ENCODE peak calls at places on chromosomes 7 and 10, in four cellular contexts. V is breast epithelium, D is cardiac muscle cell, J is body of pancreas. M is an unnamed sample.

GRCh38 chr10:51439645-51440044 is 259.8 kb downstream of the CSTF2T start:
- DNase-seq in J (no peak), D (no peak), V (no peak), M (no peak)

GRCh38 chr10:74854610-74855009 is 28.2 kb downstream of the KAT6B start:
- DNase-seq in D (no peak), V (no peak), J (no peak), M (no peak)

GRCh38 chr7:70343519-70343918 is 745.2 kb downstream of the AUTS2 start:
- DNase-seq in V (no peak), J (no peak), D (no peak), M (no peak)

GRCh38 chr10:34514290-34514689 is 300.8 kb downstream of the PARD3 start:
- DNase-seq in D (no peak), J (no peak), V (no peak), M (no peak)

GRCh38 chr7:27186450-27187157 is 1.6 kb upstream of the HOXA11 start:
- DNase-seq in V (no peak), J (no peak), D (no peak), M (no peak)

GRCh38 chr7:118352854-118353453 is 128.4 kb downstream of the ANKRD7 start:
- DNase-seq in D (peak), J (no peak), V (no peak), M (no peak)

GRCh38 chr7:19442016-19442785 is 266.6 kb downstream of the POLR1F start:
- DNase-seq in D (peak), V (no peak), J (no peak), M (no peak)

GRCh38 chr7:137302075-137302474 is 41.5 kb downstream of the PTN start:
- DNase-seq in J (no peak), D (no peak), V (no peak), M (no peak)

GRCh38 chr10:99487125-99487524 is 45.6 kb upstream of the NKX2-3 start:
- DNase-seq in J (no peak), V (no peak), D (no peak), M (no peak)

GRCh38 chr10:3701490-3701889 is 83.5 kb downstream of the KLF6 start:
- DNase-seq in D (no peak), V (no peak), J (no peak), M (no peak)

GRCh38 chr7:112023786-112024185 is 182.4 kb downstream of the DOCK4 start:
- DNase-seq in V (no peak), D (no peak), J (no peak), M (no peak)

GRCh38 chr10:13944901-13945300 is 358.1 kb downstream of the PRPF18 start:
- DNase-seq in J (no peak), V (no peak), D (no peak), M (no peak)

GRCh38 chr7:43294080-43294630 is 181.7 kb downstream of the HECW1 start:
- DNase-seq in V (no peak), D (peak), J (no peak), M (no peak)

GRCh38 chr10:17226891-17227303 is 1.1 kb upstream of the VIM start:
- DNase-seq in J (no peak), D (no peak), V (no peak), M (no peak)

GRCh38 chr7:47653550-47654351 is 71.8 kb upstream of the TNS3 start:
- DNase-seq in D (peak), V (no peak), J (no peak), M (no peak)

GRCh38 chr7:75981450-75982305 is 12.7 kb downstream of the TMEM120A start:
- DNase-seq in J (no peak), D (no peak), V (no peak), M (no peak)

GRCh38 chr7:38796636-38797501 is 112.1 kb downstream of the VPS41 start:
- DNase-seq in V (peak), D (peak), J (peak), M (peak)

GRCh38 chr7:157734926-157735640 is 398.3 kb downstream of the DNAJB6 start:
- DNase-seq in V (no peak), J (no peak), D (no peak), M (no peak)

GRCh38 chr7:150739045-150739432 is 1.8 kb downstream of the GIMAP5 start:
- DNase-seq in J (peak), D (no peak), V (no peak), M (no peak)

GRCh38 chr10:31650010-31650409 is 278.6 kb downstream of the ARHGAP12 start:
- DNase-seq in V (peak), J (peak), D (peak), M (peak)

GRCh38 chr7:93115796-93116195 is 2.0 kb downstream of the SAMD9 start:
- DNase-seq in J (no peak), D (peak), V (no peak), M (no peak)

GRCh38 chr7:91169819-91170218 is 94.4 kb upstream of the FZD1 start:
- DNase-seq in J (no peak), V (no peak), D (no peak), M (no peak)

GRCh38 chr7:82945056-82945455 is 217.6 kb downstream of the PCLO start:
- DNase-seq in V (no peak), J (no peak), D (no peak), M (no peak)

GRCh38 chr10:50501478-50501877 is 122.3 kb downstream of the SGMS1 start:
- DNase-seq in J (no peak), V (no peak), D (peak), M (no peak)

GRCh38 chr10:110033724-110034235 is 26.0 kb downstream of the ADD3 start:
- DNase-seq in J (no peak), D (no peak), V (no peak), M (no peak)

GRCh38 chr10:126867567-126868365 is 37.5 kb upstream of the DOCK1 start:
- DNase-seq in D (peak), V (no peak), J (no peak), M (no peak)

GRCh38 chr10:73083234-73083633 is 13.4 kb downstream of the P4HA1 start:
- DNase-seq in J (no peak), V (no peak), D (peak), M (no peak)

GRCh38 chr10:129495697-129496096 is 28.7 kb downstream of the MGMT start:
- DNase-seq in D (no peak), V (no peak), J (no peak), M (no peak)

GRCh38 chr7:17716816-17717215 is 223.5 kb downstream of the SNX13 start:
- DNase-seq in J (no peak), V (no peak), D (no peak), M (no peak)

GRCh38 chr10:2079603-2080078 is 342.3 kb upstream of the ADARB2 start:
- DNase-seq in V (no peak), D (no peak), J (peak), M (no peak)

DNA sequence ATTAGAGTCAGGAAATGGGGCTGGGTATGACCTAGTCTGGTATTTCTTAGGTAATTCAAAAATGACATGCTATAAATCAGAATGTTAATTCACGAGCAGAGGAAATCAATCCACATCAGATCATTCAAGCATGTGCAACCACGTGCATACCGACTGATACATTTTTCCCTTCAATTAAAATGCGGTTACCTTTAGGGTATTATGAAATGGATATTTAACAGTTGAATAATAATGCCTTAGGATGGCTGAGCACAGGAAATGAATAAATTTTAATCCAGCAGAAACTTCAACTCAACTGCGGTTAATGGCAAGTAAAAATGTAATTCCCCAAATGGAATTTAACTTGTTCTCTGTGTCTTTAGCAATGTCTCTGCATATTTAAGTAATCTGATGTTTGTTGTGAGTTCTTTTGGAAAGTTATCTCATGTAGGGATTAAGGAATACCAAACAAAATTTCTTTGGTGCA is 9.2 kb downstream of the CPA2 start:
- DNase-seq in J (no peak), D (no peak), V (no peak), M (no peak)
- H3K27ac ChIP-seq in J (peak), D (no peak), V (no peak), M (no peak)

DNA sequence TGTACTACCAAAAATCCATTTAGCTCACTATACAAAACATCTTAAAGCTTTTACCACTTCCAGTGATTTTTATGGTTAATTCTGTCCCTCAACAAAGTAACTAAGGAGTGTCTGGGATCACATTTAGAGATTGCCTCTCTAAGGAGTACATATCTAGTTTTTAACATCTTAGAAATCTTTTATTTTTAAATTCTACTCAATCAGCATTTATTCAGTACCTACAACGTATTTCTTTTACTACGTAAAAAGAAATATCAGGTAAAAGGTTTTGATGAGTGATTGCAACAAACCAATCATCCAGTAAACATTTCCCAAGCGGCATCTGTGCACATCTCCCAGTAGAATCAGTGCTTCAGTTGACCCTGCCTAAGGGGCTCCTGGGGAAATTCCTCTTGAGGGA is 31.9 kb downstream of the LAMB1 start:
- DNase-seq in D (no peak), J (no peak), V (no peak), M (no peak)
- H3K27ac ChIP-seq in D (no peak), J (no peak), V (peak), M (no peak)

DNA sequence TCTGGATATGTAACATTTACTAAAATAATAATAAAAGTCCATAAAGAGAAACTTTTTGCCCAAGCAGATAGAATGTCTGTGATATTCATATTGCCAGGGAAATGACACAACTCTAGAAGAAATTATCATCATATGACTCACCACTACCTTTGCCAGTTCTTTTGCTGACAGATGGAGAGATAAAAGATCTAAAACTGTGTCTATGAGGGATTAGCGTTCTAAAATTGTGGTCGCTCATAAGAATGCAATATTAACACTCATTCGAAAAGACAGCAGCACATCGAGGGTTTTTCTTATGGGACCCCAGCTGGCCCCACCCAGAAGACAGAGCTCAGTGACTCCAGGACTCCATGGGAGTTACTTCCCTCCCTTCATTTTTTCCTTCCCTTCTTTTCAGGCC is 16.6 kb upstream of the LANCL2 start:
- DNase-seq in D (peak), V (no peak), J (no peak), M (no peak)
- H3K27ac ChIP-seq in D (no peak), V (no peak), J (no peak), M (no peak)

DNA sequence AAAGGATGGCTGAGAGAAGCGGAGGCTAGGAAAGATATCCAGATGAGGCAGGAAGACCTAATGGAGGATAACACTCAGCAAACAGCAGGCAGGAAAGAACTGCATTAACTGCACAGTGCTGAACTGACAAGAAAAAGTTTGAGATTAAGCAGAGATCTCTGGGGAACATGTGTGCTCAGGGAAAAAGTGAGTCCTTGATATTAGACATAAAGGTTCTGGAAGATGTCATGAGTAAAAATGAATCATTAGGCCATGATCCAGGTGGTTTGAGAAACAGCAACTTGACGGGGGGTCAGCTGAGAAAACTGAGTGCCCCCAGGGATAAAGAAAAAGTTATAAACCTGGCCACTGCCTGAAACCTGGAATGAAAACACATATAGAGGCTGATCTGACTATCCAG is 27.3 kb upstream of the ANK3 start:
- DNase-seq in J (no peak), D (peak), V (no peak), M (no peak)
- H3K27ac ChIP-seq in J (no peak), D (no peak), V (no peak), M (no peak)

GRCh38 chr7:14219125-14219524 is 229.7 kb upstream of the ETV1 start:
- DNase-seq in D (peak), V (no peak), J (no peak), M (no peak)

DNA sequence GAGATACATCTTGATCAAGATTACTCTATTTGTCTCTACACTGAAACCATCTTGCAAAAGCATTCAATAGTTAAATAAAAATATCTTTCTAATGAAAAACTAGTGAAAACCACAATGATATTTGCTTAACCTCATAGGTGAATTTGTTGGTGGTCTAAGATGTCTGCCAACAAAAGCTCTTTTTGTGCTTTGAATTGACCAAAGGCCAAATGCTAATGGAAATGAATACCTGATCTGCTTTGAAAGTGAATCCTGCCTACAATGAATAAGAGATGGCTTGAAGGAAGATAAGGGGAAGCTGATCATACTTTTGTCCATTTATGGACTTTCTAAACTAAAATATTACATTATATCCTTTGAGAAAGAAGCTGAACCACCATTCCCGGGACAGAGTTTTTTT is 228.9 kb upstream of the ETV1 start:
- DNase-seq in V (no peak), J (no peak), D (no peak), M (no peak)
- H3K27ac ChIP-seq in V (no peak), J (no peak), D (no peak), M (no peak)

DNA sequence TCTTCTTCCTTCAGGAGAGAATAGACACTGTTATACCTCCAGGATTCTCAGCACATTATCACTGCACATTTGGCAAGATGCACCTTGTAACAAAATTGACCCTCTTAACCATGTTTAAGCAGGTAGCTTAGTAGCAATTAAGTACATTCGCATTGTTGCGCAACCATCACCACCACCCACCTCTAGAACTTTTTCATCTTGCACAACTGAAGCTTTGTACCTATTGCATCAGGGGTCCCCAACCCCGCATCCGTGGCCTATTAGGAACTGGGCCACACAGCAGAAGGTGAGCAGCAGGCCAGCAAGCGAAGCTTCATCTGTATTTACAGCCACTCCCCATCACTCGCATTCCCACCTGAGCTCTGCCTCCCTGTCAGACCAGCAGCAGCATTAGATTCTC is 29.9 kb upstream of the SMURF1 start:
- DNase-seq in D (no peak), J (no peak), V (no peak), M (no peak)
- H3K27ac ChIP-seq in D (no peak), J (no peak), V (no peak), M (no peak)

GRCh38 chr10:104054430-104054829 is 31.2 kb downstream of the COL17A1 start:
- DNase-seq in J (no peak), D (no peak), V (no peak), M (no peak)
- H3K27ac ChIP-seq in J (no peak), D (no peak), V (no peak), M (no peak)

GRCh38 chr7:22709857-22710256 is 17.1 kb upstream of the IL6 start:
- DNase-seq in J (no peak), V (no peak), D (no peak), M (no peak)
- H3K27ac ChIP-seq in J (no peak), V (no peak), D (no peak), M (no peak)